ENCODE peak calls at places on chromosomes 6 and 20, in seven cellular contexts. S is IMR-90, J is sigmoid colon, V is heart right ventricle, M is left lung, K is SJCRH30, A is stomach. G is an unnamed sample. For H3K4me1, the result is how much of the 10 kb centered on the place peaks cover.

GRCh38 chr6:22764521-22764920 is 195.2 kb downstream of the HDGFL1 start:
- DNase-seq in S (peak), J (no peak), V (no peak), M (no peak), K (peak), A (no peak), G (no peak)

GRCh38 chr6:114762145-114762544 is 419.3 kb upstream of the HS3ST5 start:
- DNase-seq in S (no peak), J (no peak), V (no peak), M (no peak), K (no peak), A (no peak), G (no peak)

GRCh38 chr6:6738922-6739717 is 150.6 kb downstream of the LY86 start:
- DNase-seq in S (no peak), J (no peak), V (no peak), M (no peak), K (no peak), A (no peak), G (no peak)

GRCh38 chr6:127690092-127690491 is 113.1 kb downstream of the C6orf58 start:
- DNase-seq in S (peak), J (no peak), V (no peak), M (no peak), K (peak), A (no peak), G (no peak)

GRCh38 chr6:25590986-25591385 is 61.0 kb upstream of the SCGN start:
- DNase-seq in S (no peak), J (no peak), V (no peak), M (no peak), K (peak), A (no peak), G (no peak)

GRCh38 chr6:131586544-131586943 is 13.5 kb downstream of the ARG1 start:
- DNase-seq in S (no peak), J (no peak), V (no peak), M (no peak), K (no peak), A (no peak), G (no peak)

GRCh38 chr20:22585786-22586493 is 1.6 kb upstream of the FOXA2 start:
- DNase-seq in S (no peak), J (no peak), V (no peak), M (no peak), K (no peak), A (no peak), G (no peak)

GRCh38 chr6:39225946-39226437 is 3.3 kb downstream of the KCNK5 start:
- DNase-seq in S (no peak), J (no peak), V (no peak), M (peak), K (no peak), A (no peak), G (no peak)

GRCh38 chr6:156771047-156771446 is 6.1 kb upstream of the ARID1B start:
- DNase-seq in S (peak), J (no peak), V (no peak), M (no peak), K (no peak), A (no peak), G (no peak)

GRCh38 chr6:27591660-27592059 is 118.8 kb upstream of the ZNF184 start:
- DNase-seq in S (peak), J (no peak), V (no peak), M (no peak), K (peak), A (no peak), G (no peak)

GRCh38 chr20:4256886-4257285 is 241.5 kb upstream of the RNF24 start:
- DNase-seq in S (no peak), J (no peak), V (peak), M (no peak), K (no peak), A (no peak), G (no peak)

GRCh38 chr6:79949235-79949634 is 1.9 kb upstream of the ELOVL4 start:
- DNase-seq in S (peak), J (no peak), V (peak), M (peak), K (peak), A (peak), G (no peak)

GRCh38 chr6:97305676-97306075 is 22.7 kb upstream of the MMS22L start:
- DNase-seq in S (no peak), J (no peak), V (no peak), M (no peak), K (no peak), A (no peak), G (no peak)

GRCh38 chr6:111995409-111995808 is 58.5 kb upstream of the CCN6 start:
- DNase-seq in S (no peak), J (no peak), V (no peak), M (no peak), K (peak), A (no peak), G (no peak)

GRCh38 chr6:54096811-54097210 is 14.4 kb upstream of the MLIP start:
- DNase-seq in S (no peak), J (no peak), V (no peak), M (no peak), K (no peak), A (no peak), G (no peak)

GRCh38 chr6:105746539-105746938 is 339.6 kb upstream of the PRDM1 start:
- DNase-seq in S (no peak), J (no peak), V (no peak), M (no peak), K (no peak), A (no peak), G (no peak)

GRCh38 chr6:43113431-43114260 is 37.5 kb downstream of the PTK7 start:
- DNase-seq in S (no peak), J (no peak), V (no peak), M (no peak), K (no peak), A (no peak), G (no peak)

GRCh38 chr6:16146527-16146955 is 17.7 kb downstream of the MYLIP start:
- DNase-seq in S (no peak), J (no peak), V (no peak), M (no peak), K (no peak), A (peak), G (no peak)

GRCh38 chr6:148846778-148847761 is 100.2 kb downstream of the UST start:
- DNase-seq in S (peak), J (no peak), V (no peak), M (no peak), K (no peak), A (no peak), G (no peak)

GRCh38 chr20:41618807-41619294 is 674 bp upstream of the CHD6 start:
- DNase-seq in S (no peak), J (no peak), V (no peak), M (no peak), K (peak), A (peak), G (no peak)

GRCh38 chr6:56657364-56657763 is 14.7 kb upstream of the DST start:
- DNase-seq in S (no peak), J (no peak), V (no peak), M (no peak), K (no peak), A (no peak), G (no peak)

GRCh38 chr6:31922942-31923341 is 4.6 kb upstream of the C2 start:
- DNase-seq in S (no peak), J (no peak), V (no peak), M (no peak), K (no peak), A (peak), G (no peak)

GRCh38 chr20:50191065-50191565 is 485 bp downstream of the CEBPB start:
- DNase-seq in S (no peak), J (no peak), V (peak), M (peak), K (peak), A (peak), G (peak)

GRCh38 chr20:12999201-12999600 is 9.6 kb upstream of the SPTLC3 start:
- DNase-seq in S (no peak), J (no peak), V (no peak), M (no peak), K (no peak), A (no peak), G (no peak)

GRCh38 chr6:155201461-155202226 is 62.2 kb upstream of the CLDN20 start:
- DNase-seq in S (peak), J (no peak), V (no peak), M (no peak), K (no peak), A (no peak), G (no peak)

GRCh38 chr20:36823126-36823525 is 49.6 kb upstream of the DSN1 start:
- DNase-seq in S (no peak), J (no peak), V (no peak), M (no peak), K (peak), A (peak), G (no peak)

GRCh38 chr6:148349466-148349865 is 6.8 kb downstream of the SASH1 start:
- DNase-seq in S (no peak), J (no peak), V (no peak), M (no peak), K (no peak), A (no peak), G (no peak)

GRCh38 chr6:95802978-95803377 is 212.8 kb upstream of the FUT9 start:
- DNase-seq in S (no peak), J (no peak), V (no peak), M (no peak), K (no peak), A (no peak), G (no peak)

GRCh38 chr20:854601-855000 is 21.1 kb downstream of the FAM110A start:
- DNase-seq in S (no peak), J (no peak), V (no peak), M (no peak), K (no peak), A (no peak), G (no peak)

GRCh38 chr20:56414842-56415765 is 3.0 kb downstream of the CASS4 start:
- DNase-seq in S (peak), J (no peak), V (no peak), M (no peak), K (no peak), A (no peak), G (no peak)

GRCh38 chr6:141326426-141326825 is 806.3 kb upstream of the GJE1 start:
- DNase-seq in S (peak), J (no peak), V (no peak), M (no peak), K (peak), A (no peak), G (no peak)

GRCh38 chr20:1415667-1416468 is 23.0 kb upstream of the FKBP1A start:
- DNase-seq in S (peak), J (no peak), V (no peak), M (peak), K (peak), A (no peak), G (no peak)

DNA sequence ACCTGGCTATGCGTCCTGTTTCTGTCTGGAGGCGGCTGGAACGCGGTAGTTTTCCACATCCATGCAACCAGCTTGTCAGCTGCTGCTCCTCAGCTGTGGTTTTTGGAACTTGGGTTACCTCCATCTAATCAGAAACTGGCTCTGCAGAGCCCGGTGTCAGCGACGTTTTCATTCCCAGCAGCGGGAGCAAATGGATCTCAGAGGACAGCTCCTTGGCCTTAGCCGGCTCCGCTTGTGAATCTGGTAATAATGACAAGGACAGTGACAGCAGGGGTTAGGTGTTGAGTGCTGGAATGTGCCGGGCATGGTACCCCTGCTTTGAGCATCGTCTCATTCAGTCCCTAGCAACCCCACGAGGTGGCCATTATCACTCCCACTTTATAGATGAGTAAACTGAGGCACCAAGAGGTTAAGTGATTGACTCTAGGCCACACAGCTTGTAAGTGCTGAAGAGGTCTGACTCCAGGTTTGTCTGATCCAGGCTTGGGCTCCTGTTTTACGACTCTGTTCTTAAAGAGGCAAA is 1.3 kb downstream of the SLCO4A1 start:
- DNase-seq in S (peak), J (no peak), V (no peak), M (no peak), K (peak), A (peak), G (no peak)
- H3K4me1 ChIP-seq in S (under half), J (under half), V (under half), M (half or more), K (under half), A (half or more), G (under half)

GRCh38 chr6:18390476-18390875 is 3.3 kb downstream of the RNF144B start:
- DNase-seq in S (no peak), J (no peak), V (no peak), M (no peak), K (no peak), A (no peak), G (no peak)
- H3K4me3 ChIP-seq in S (no peak), J (no peak), V (peak), M (peak), K (no peak), A (no peak), G (peak)

DNA sequence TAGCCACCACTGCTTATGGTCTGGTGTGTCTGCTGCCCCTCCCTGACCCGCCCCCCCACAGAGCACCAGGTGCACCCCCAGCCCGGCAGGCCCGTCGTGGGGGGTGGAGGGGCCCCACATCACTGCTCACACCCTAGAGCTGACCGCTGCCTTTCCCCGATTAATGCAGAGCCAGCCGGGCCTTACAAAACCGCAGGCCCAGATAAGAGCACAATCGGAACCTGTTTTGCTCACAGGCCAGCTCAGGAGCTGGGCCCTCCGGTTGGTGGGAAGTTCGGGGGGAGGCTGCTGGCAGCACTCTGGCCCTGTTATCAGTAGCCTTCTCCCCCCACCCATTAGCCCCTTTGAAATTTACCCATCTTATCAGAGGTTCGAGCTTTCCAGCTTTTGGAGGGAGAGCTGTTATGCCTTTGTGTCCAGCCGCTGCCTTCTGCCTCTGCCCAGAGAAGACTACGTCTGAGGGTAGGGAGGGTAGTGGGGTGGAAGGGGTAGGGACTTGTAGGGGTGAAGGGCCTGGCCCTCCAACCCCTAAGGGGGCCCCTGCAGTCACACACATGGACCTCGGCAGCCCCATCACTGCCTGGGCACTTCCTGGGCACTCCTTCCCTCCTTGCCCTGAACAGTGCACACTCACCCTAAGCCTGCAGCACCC is 6.9 kb upstream of the SPDEF start:
- DNase-seq in S (no peak), J (no peak), V (no peak), M (no peak), K (no peak), A (peak), G (no peak)
- H3K4me1 ChIP-seq in S (under half), J (under half), V (under half), M (under half), K (under half), A (under half), G (under half)

GRCh38 chr6:89660981-89661380 is 22.4 kb upstream of the LYRM2 start:
- DNase-seq in S (no peak), J (no peak), V (no peak), M (no peak), K (no peak), A (no peak), G (no peak)

GRCh38 chr6:89657445-89658158 is 19.1 kb upstream of the LYRM2 start:
- DNase-seq in S (no peak), J (no peak), V (no peak), M (no peak), K (no peak), A (no peak), G (no peak)

GRCh38 chr6:89662659-89663223 is 24.2 kb upstream of the LYRM2 start:
- DNase-seq in S (no peak), J (no peak), V (no peak), M (no peak), K (no peak), A (no peak), G (no peak)

DNA sequence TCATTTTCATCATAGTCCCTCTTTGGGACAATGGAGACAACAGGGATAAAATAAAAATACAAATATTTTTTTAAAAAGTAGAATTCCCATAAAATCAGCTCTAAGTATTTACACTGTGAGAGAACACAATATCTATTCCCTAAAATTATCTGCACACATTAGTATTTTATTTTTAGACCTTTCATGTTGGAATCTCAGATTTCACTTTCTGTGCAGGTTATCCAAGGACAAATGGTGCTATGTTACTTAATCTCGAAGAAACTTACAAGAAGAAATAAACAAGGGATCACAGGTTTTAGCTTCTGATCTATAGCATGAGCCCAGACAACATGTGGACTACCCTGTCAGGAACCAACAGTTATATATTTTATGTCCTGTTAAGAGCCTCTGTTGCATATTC is 23.0 kb upstream of the LYRM2 start:
- DNase-seq in S (no peak), J (no peak), V (no peak), M (no peak), K (no peak), A (no peak), G (no peak)
- H3K4me3 ChIP-seq in S (no peak), J (no peak), V (no peak), M (no peak), K (no peak), A (no peak), G (no peak)

GRCh38 chr6:11280394-11280793 is 47.9 kb upstream of the NEDD9 start:
- DNase-seq in S (no peak), J (no peak), V (no peak), M (no peak), K (no peak), A (no peak), G (no peak)

GRCh38 chr6:11276911-11277274 is 44.4 kb upstream of the NEDD9 start:
- DNase-seq in S (no peak), J (no peak), V (no peak), M (no peak), K (no peak), A (no peak), G (no peak)

GRCh38 chr6:11278207-11278559 is 45.7 kb upstream of the NEDD9 start:
- DNase-seq in S (no peak), J (no peak), V (no peak), M (no peak), K (no peak), A (no peak), G (no peak)

GRCh38 chr6:11277275-11278206 is 45.1 kb upstream of the NEDD9 start:
- DNase-seq in S (peak), J (no peak), V (no peak), M (peak), K (peak), A (no peak), G (no peak)

DNA sequence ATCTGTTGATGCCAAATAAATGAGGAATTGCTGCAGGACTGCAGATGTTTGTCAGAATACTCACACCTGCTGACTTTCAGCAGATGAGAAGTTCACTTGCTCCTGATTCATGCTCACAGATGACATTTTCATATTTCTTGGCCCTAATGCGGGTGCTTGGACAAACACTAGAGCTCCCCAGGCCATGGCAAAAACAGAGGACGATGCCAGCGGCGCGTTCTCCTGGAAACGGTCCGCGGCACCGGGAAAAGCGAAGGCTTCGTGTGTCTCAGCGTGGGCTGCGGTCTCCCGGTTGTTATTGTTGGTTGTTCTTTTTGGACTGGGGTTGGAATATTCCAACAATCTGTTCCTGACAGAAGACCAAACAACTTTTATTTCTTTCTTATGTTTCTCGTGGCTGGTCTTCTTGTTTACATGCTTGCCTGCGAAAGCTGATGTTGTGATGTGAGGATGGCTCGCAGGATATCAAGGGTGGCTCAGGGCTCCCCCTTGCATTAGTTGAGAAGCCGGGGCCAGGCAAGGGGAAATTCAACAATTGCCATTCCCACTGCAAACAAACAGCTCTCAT is 46.8 kb upstream of the NEDD9 start:
- DNase-seq in S (peak), J (no peak), V (no peak), M (no peak), K (no peak), A (no peak), G (no peak)
- H3K4me1 ChIP-seq in S (under half), J (under half), V (under half), M (under half), K (under half), A (under half), G (under half)

GRCh38 chr6:67558985-67559384 is 1076.1 kb upstream of the ADGRB3 start:
- DNase-seq in S (no peak), J (no peak), V (no peak), M (no peak), K (no peak), A (no peak), G (no peak)

GRCh38 chr6:67563671-67564070 is 1071.4 kb upstream of the ADGRB3 start:
- DNase-seq in S (no peak), J (no peak), V (no peak), M (no peak), K (no peak), A (no peak), G (no peak)

DNA sequence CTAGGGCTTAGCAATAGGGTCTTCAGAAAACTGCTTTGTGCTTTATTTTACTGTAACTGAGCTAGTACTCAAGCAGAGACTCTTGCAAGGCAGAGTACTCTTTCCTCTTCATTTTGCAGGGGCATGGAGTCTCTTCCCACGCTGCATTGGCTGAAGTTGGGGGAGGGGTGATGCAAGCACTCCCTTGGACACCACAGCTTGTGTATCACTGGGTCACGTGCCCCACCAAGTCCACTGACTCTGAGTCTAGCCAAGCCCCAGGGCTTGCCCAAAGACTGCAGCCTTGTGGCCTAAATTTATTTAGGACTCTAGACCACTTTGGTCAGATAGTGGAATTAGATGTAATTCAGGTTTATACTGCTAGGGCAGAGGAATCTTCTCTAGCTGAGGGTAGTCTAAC is 1075.0 kb upstream of the ADGRB3 start:
- DNase-seq in S (no peak), J (no peak), V (no peak), M (no peak), K (no peak), A (no peak), G (no peak)
- H3K4me3 ChIP-seq in S (no peak), J (no peak), V (no peak), M (no peak), K (no peak), A (no peak), G (no peak)

G was measured in breast epithelium.